ENCODE peak calls at places on chromosomes 12 and 14, in six cellular contexts. One of them, this sample, is unnamed.

GRCh38 chr12:26205946-26206345 is 10.6 kb downstream of the SSPN start:
- DNase-seq in K562: no peak
- DNase-seq in HepG2: no peak
- DNase-seq in HCT116: no peak
- DNase-seq in H1: no peak
- DNase-seq in GM12878: no peak
- DNase-seq in this sample: no peak

GRCh38 chr12:1760566-1761382 is 59.6 kb upstream of the LRTM2 start:
- DNase-seq in K562: no peak
- DNase-seq in HepG2: peak; percentile 95
- DNase-seq in HCT116: peak; percentile 68
- DNase-seq in H1: no peak
- DNase-seq in GM12878: no peak
- DNase-seq in this sample: no peak

GRCh38 chr14:66284346-66284745 is 201.8 kb upstream of the CCDC196 start:
- DNase-seq in K562: no peak
- DNase-seq in HepG2: peak; percentile 4
- DNase-seq in HCT116: no peak
- DNase-seq in H1: no peak
- DNase-seq in GM12878: no peak
- DNase-seq in this sample: no peak

GRCh38 chr12:113461666-113462065 is 10.0 kb downstream of the LHX5 start:
- DNase-seq in K562: peak; percentile 68
- DNase-seq in HepG2: peak; percentile 45
- DNase-seq in HCT116: peak; percentile 29
- DNase-seq in H1: no peak
- DNase-seq in GM12878: no peak
- DNase-seq in this sample: no peak

GRCh38 chr12:18320036-18320617 is 58.8 kb downstream of the PIK3C2G start:
- DNase-seq in K562: peak; percentile 7
- DNase-seq in HepG2: peak; percentile 74
- DNase-seq in HCT116: peak; percentile 47
- DNase-seq in H1: peak; percentile 3
- DNase-seq in GM12878: no peak
- DNase-seq in this sample: peak; percentile 63

GRCh38 chr14:94307410-94307992 is 14.4 kb upstream of the SERPINA10 start:
- DNase-seq in K562: peak; percentile 14
- DNase-seq in HepG2: peak; percentile 50
- DNase-seq in HCT116: peak; percentile 28
- DNase-seq in H1: no peak
- DNase-seq in GM12878: no peak
- DNase-seq in this sample: peak; percentile 18

GRCh38 chr12:106301611-106302321 is 767 bp upstream of the TCP11L2 start:
- DNase-seq in K562: peak; percentile 74
- DNase-seq in HepG2: no peak
- DNase-seq in HCT116: no peak
- DNase-seq in H1: peak; percentile 39
- DNase-seq in GM12878: peak; percentile 53
- DNase-seq in this sample: no peak

GRCh38 chr14:65208548-65208947 is 106.2 kb upstream of the MAX start:
- DNase-seq in K562: no peak
- DNase-seq in HepG2: no peak
- DNase-seq in HCT116: no peak
- DNase-seq in H1: no peak
- DNase-seq in GM12878: no peak
- DNase-seq in this sample: no peak

GRCh38 chr12:6923851-6924250 is 3.9 kb upstream of the ATN1 start:
- DNase-seq in K562: no peak
- DNase-seq in HepG2: no peak
- DNase-seq in HCT116: no peak
- DNase-seq in H1: no peak
- DNase-seq in GM12878: no peak
- DNase-seq in this sample: no peak

GRCh38 chr14:92382677-92383076 is 59.7 kb downstream of the SLC24A4 start:
- DNase-seq in K562: no peak
- DNase-seq in HepG2: no peak
- DNase-seq in HCT116: no peak
- DNase-seq in H1: no peak
- DNase-seq in GM12878: no peak
- DNase-seq in this sample: no peak

GRCh38 chr12:62910549-62911169 is 24.3 kb downstream of the PPM1H start:
- DNase-seq in K562: peak; percentile 51
- DNase-seq in HepG2: no peak
- DNase-seq in HCT116: no peak
- DNase-seq in H1: no peak
- DNase-seq in GM12878: no peak
- DNase-seq in this sample: no peak

GRCh38 chr14:76775695-76776305 is 14.5 kb downstream of the VASH1 start:
- DNase-seq in K562: peak; percentile 14
- DNase-seq in HepG2: no peak
- DNase-seq in HCT116: no peak
- DNase-seq in H1: no peak
- DNase-seq in GM12878: no peak
- DNase-seq in this sample: no peak

GRCh38 chr12:67804168-67804567 is 155.6 kb downstream of the DYRK2 start:
- DNase-seq in K562: no peak
- DNase-seq in HepG2: no peak
- DNase-seq in HCT116: no peak
- DNase-seq in H1: no peak
- DNase-seq in GM12878: no peak
- DNase-seq in this sample: no peak

GRCh38 chr12:57735198-57735855 is 3.2 kb downstream of the AGAP2 start:
- DNase-seq in K562: no peak
- DNase-seq in HepG2: peak; percentile 23
- DNase-seq in HCT116: no peak
- DNase-seq in H1: no peak
- DNase-seq in GM12878: no peak
- DNase-seq in this sample: no peak

GRCh38 chr12:93237235-93237915 is 140.3 kb upstream of the NUDT4 start:
- DNase-seq in K562: no peak
- DNase-seq in HepG2: peak; percentile 13
- DNase-seq in HCT116: no peak
- DNase-seq in H1: no peak
- DNase-seq in GM12878: no peak
- DNase-seq in this sample: no peak

GRCh38 chr12:39887824-39888223 is 218.1 kb downstream of the SLC2A13 start:
- DNase-seq in K562: no peak
- DNase-seq in HepG2: no peak
- DNase-seq in HCT116: no peak
- DNase-seq in H1: no peak
- DNase-seq in GM12878: no peak
- DNase-seq in this sample: no peak

GRCh38 chr12:42130670-42131402 is 13.8 kb downstream of the GXYLT1 start:
- DNase-seq in K562: no peak
- DNase-seq in HepG2: no peak
- DNase-seq in HCT116: no peak
- DNase-seq in H1: no peak
- DNase-seq in GM12878: no peak
- DNase-seq in this sample: no peak

GRCh38 chr12:9813821-9814798 is 13.2 kb upstream of the KLRF1 start:
- DNase-seq in K562: peak; percentile 48
- DNase-seq in HepG2: peak; percentile 9
- DNase-seq in HCT116: peak; percentile 13
- DNase-seq in H1: peak; percentile 70
- DNase-seq in GM12878: peak; percentile 23
- DNase-seq in this sample: peak; percentile 69

GRCh38 chr12:27733052-27733656 is 22.5 kb downstream of the MRPS35 start:
- DNase-seq in K562: peak; percentile 38
- DNase-seq in HepG2: peak; percentile 10
- DNase-seq in HCT116: no peak
- DNase-seq in H1: no peak
- DNase-seq in GM12878: no peak
- DNase-seq in this sample: peak; percentile 23

GRCh38 chr12:93540506-93540905 is 32.0 kb upstream of the SOCS2 start:
- DNase-seq in K562: no peak
- DNase-seq in HepG2: no peak
- DNase-seq in HCT116: no peak
- DNase-seq in H1: no peak
- DNase-seq in GM12878: no peak
- DNase-seq in this sample: no peak

GRCh38 chr14:38129705-38130104 is 78.0 kb upstream of the SSTR1 start:
- DNase-seq in K562: no peak
- DNase-seq in HepG2: no peak
- DNase-seq in HCT116: no peak
- DNase-seq in H1: no peak
- DNase-seq in GM12878: no peak
- DNase-seq in this sample: no peak

GRCh38 chr14:71597955-71598659 is 334.1 kb upstream of the RGS6 start:
- DNase-seq in K562: no peak
- DNase-seq in HepG2: no peak
- DNase-seq in HCT116: no peak
- DNase-seq in H1: no peak
- DNase-seq in GM12878: no peak
- DNase-seq in this sample: no peak

GRCh38 chr14:75471059-75471458 is 43.2 kb downstream of the JDP2 start:
- DNase-seq in K562: no peak
- DNase-seq in HepG2: no peak
- DNase-seq in HCT116: no peak
- DNase-seq in H1: no peak
- DNase-seq in GM12878: no peak
- DNase-seq in this sample: no peak

DNA sequence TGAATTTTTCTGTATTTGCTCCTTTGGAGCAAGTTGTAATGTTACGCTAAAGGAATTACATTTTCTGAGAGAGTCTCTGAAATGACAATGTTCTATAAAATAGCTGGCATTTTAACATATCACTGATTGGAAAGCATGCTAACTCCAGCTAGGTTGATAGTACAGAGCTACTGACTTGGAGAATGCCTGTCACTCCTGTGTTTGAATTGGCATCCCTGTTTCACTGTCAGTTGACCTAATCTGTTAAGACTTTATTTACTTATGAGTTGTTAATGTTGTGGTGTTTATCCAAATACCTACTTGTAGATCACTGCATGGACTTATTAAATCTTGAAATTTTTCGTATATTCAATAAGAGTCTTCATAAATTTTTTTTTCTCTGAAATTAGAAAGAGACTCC is 33.6 kb downstream of the HCFC2 start:
- DNase-seq in K562: no peak
- DNase-seq in HepG2: no peak
- DNase-seq in HCT116: no peak
- DNase-seq in H1: no peak
- DNase-seq in GM12878: no peak
- DNase-seq in this sample: no peak
- H3K36me3 ChIP-seq in K562: peaks cover 24% of the 10 kb centered on the region
- H3K36me3 ChIP-seq in HepG2: no peaks in the 10 kb centered on the region
- H3K36me3 ChIP-seq in HCT116: no peaks in the 10 kb centered on the region
- H3K36me3 ChIP-seq in H1: no peaks in the 10 kb centered on the region
- H3K36me3 ChIP-seq in GM12878: no peaks in the 10 kb centered on the region
- H3K36me3 ChIP-seq in this sample: peaks cover 24% of the 10 kb centered on the region

GRCh38 chr14:61191751-61192150 is 89.4 kb downstream of the TMEM30B start:
- DNase-seq in K562: no peak
- DNase-seq in HepG2: no peak
- DNase-seq in HCT116: no peak
- DNase-seq in H1: no peak
- DNase-seq in GM12878: no peak
- DNase-seq in this sample: no peak
- H3K9ac ChIP-seq in K562: no peak overlapping the region
- H3K9ac ChIP-seq in HepG2: no peak overlapping the region
- H3K9ac ChIP-seq in HCT116: no peak overlapping the region
- H3K9ac ChIP-seq in H1: no peak overlapping the region
- H3K9ac ChIP-seq in GM12878: no peak overlapping the region
- H3K9ac ChIP-seq in this sample: no peak overlapping the region

GRCh38 chr12:11622774-11623375 is 26.6 kb upstream of the ETV6 start:
- DNase-seq in K562: no peak
- DNase-seq in HepG2: no peak
- DNase-seq in HCT116: no peak
- DNase-seq in H1: no peak
- DNase-seq in GM12878: peak; percentile 39
- DNase-seq in this sample: no peak
- TF ChIP-seq ZNF274 in K562: no peak
- TF ChIP-seq ZNF274 in HepG2: no peak
- TF ChIP-seq ZNF274 in HCT116: no peak
- TF ChIP-seq ZNF274 in H1: no peak
- TF ChIP-seq ZNF274 in GM12878: no peak
- TF ChIP-seq ZNF274 in this sample: no peak

DNA sequence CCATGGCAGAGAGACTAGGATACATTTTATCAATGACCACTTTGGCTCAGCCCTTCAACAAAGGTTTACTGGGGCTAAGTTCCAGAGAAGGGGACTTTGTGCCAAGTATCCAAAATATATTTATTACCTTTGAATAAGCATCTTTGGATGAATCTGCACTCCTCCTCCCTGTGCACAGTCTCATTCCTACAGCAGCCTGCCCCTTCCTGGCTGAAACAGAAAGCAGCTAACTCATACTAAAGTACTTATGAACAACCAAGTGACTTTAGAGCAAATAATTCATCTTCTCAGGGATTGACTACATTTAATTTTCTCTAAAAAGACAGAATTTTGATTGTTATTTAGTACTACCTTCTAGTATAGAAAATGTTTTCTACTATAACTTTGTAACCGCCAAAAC is 47.8 kb upstream of the ETV6 start:
- DNase-seq in K562: no peak
- DNase-seq in HepG2: no peak
- DNase-seq in HCT116: no peak
- DNase-seq in H1: no peak
- DNase-seq in GM12878: no peak
- DNase-seq in this sample: no peak
- H3K36me3 ChIP-seq in K562: no peaks in the 10 kb centered on the region
- H3K36me3 ChIP-seq in HepG2: no peaks in the 10 kb centered on the region
- H3K36me3 ChIP-seq in HCT116: no peaks in the 10 kb centered on the region
- H3K36me3 ChIP-seq in H1: no peaks in the 10 kb centered on the region
- H3K36me3 ChIP-seq in GM12878: no peaks in the 10 kb centered on the region
- H3K36me3 ChIP-seq in this sample: no peaks in the 10 kb centered on the region

GRCh38 chr12:32753605-32754004 is 2.1 kb downstream of the YARS2 start:
- DNase-seq in K562: no peak
- DNase-seq in HepG2: no peak
- DNase-seq in HCT116: no peak
- DNase-seq in H1: no peak
- DNase-seq in GM12878: no peak
- DNase-seq in this sample: no peak
- H3K9ac ChIP-seq in K562: peak overlapping the region; percentile 89
- H3K9ac ChIP-seq in HepG2: no peak overlapping the region
- H3K9ac ChIP-seq in HCT116: no peak overlapping the region
- H3K9ac ChIP-seq in H1: no peak overlapping the region
- H3K9ac ChIP-seq in GM12878: peak overlapping the region; percentile 93
- H3K9ac ChIP-seq in this sample: no peak overlapping the region

DNA sequence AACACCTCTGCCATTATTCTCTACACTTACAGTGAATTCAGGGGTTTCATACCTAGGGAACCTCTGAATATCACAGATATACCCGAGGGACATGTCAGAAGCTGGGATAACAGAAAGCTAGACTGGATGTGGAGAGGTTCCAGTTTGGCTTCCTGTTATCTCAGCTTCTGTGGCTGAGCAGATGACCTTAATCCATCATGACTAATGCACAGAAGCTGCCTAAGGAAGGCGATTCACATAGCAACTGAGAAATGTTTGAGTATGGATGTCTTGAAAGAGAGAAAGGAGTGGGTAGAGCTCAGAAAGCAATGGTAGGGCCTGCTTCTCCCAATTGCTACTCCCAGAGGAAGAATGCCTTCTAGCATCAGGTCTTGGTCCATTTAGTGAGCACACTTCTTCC is 187.6 kb downstream of the RMST start:
- DNase-seq in K562: no peak
- DNase-seq in HepG2: no peak
- DNase-seq in HCT116: no peak
- DNase-seq in H1: no peak
- DNase-seq in GM12878: no peak
- DNase-seq in this sample: no peak
- TF ChIP-seq ZNF274 in K562: no peak
- TF ChIP-seq ZNF274 in HepG2: no peak
- TF ChIP-seq ZNF274 in HCT116: no peak
- TF ChIP-seq ZNF274 in H1: no peak
- TF ChIP-seq ZNF274 in GM12878: no peak
- TF ChIP-seq ZNF274 in this sample: no peak

This sample was measured in NT2/D1.